ENCODE peak calls at places on chromosomes 1 and 21, in nine cellular contexts. Y, R, A, M, V, L, O, B and T are unnamed samples.

GRCh38 chr1:182189535-182190066 is 128.1 kb upstream of the ZNF648 start:
- DNase-seq in Y (peak), R (no peak), A (no peak), M (peak), V (peak), L (no peak), O (no peak), B (no peak), T (no peak)

GRCh38 chr1:106875622-106876021 is 180.9 kb upstream of the PRMT6 start:
- DNase-seq in Y (no peak), R (no peak), A (no peak), M (no peak), V (no peak), L (no peak), O (peak), B (no peak), T (no peak)

GRCh38 chr1:154328318-154329151 is 3.2 kb downstream of the ATP8B2 start:
- DNase-seq in Y (peak), R (peak), A (peak), M (no peak), V (no peak), L (peak), O (peak), B (peak), T (peak)

GRCh38 chr1:201556841-201557571 is 18.1 kb downstream of the NAV1 start:
- DNase-seq in Y (peak), R (no peak), A (no peak), M (no peak), V (no peak), L (no peak), O (no peak), B (no peak), T (no peak)

GRCh38 chr1:88224940-88225339 is 459.1 kb upstream of the PKN2 start:
- DNase-seq in Y (no peak), R (no peak), A (no peak), M (no peak), V (no peak), L (no peak), O (no peak), B (no peak), T (no peak)

GRCh38 chr21:46109251-46110221 is 11.6 kb downstream of the COL6A2 start:
- DNase-seq in Y (no peak), R (peak), A (peak), M (no peak), V (no peak), L (no peak), O (no peak), B (no peak), T (peak)

GRCh38 chr1:67342002-67342890 is 34.6 kb downstream of the IL12RB2 start:
- DNase-seq in Y (no peak), R (no peak), A (no peak), M (no peak), V (no peak), L (no peak), O (peak), B (no peak), T (no peak)

GRCh38 chr1:118223426-118223825 is 38.4 kb upstream of the SPAG17 start:
- DNase-seq in Y (no peak), R (no peak), A (no peak), M (no peak), V (no peak), L (peak), O (no peak), B (peak), T (no peak)

GRCh38 chr1:145963218-145964019 is 956 bp downstream of the ANKRD34A start:
- DNase-seq in Y (peak), R (no peak), A (no peak), M (peak), V (no peak), L (peak), O (no peak), B (peak), T (no peak)

GRCh38 chr1:70497152-70497551 is 86.1 kb downstream of the CTH start:
- DNase-seq in Y (no peak), R (no peak), A (no peak), M (no peak), V (no peak), L (no peak), O (no peak), B (no peak), T (no peak)

GRCh38 chr1:29256979-29257804 is 20.9 kb downstream of the PTPRU start:
- DNase-seq in Y (peak), R (no peak), A (no peak), M (no peak), V (no peak), L (peak), O (no peak), B (no peak), T (peak)

GRCh38 chr1:199691540-199691939 is 336.0 kb upstream of the NR5A2 start:
- DNase-seq in Y (peak), R (no peak), A (no peak), M (peak), V (peak), L (peak), O (no peak), B (peak), T (no peak)

GRCh38 chr21:26125433-26126167 is 45.0 kb downstream of the APP start:
- DNase-seq in Y (no peak), R (no peak), A (no peak), M (no peak), V (no peak), L (no peak), O (no peak), B (no peak), T (no peak)

GRCh38 chr1:61184035-61184713 is 101.8 kb downstream of the NFIA start:
- DNase-seq in Y (peak), R (peak), A (peak), M (no peak), V (no peak), L (peak), O (no peak), B (peak), T (peak)

GRCh38 chr1:234756066-234756783 is 146.2 kb upstream of the IRF2BP2 start:
- DNase-seq in Y (no peak), R (no peak), A (no peak), M (no peak), V (no peak), L (no peak), O (no peak), B (no peak), T (no peak)

GRCh38 chr1:227411066-227411465 is 92.8 kb upstream of the CDC42BPA start:
- DNase-seq in Y (no peak), R (no peak), A (no peak), M (no peak), V (no peak), L (peak), O (no peak), B (no peak), T (no peak)

DNA sequence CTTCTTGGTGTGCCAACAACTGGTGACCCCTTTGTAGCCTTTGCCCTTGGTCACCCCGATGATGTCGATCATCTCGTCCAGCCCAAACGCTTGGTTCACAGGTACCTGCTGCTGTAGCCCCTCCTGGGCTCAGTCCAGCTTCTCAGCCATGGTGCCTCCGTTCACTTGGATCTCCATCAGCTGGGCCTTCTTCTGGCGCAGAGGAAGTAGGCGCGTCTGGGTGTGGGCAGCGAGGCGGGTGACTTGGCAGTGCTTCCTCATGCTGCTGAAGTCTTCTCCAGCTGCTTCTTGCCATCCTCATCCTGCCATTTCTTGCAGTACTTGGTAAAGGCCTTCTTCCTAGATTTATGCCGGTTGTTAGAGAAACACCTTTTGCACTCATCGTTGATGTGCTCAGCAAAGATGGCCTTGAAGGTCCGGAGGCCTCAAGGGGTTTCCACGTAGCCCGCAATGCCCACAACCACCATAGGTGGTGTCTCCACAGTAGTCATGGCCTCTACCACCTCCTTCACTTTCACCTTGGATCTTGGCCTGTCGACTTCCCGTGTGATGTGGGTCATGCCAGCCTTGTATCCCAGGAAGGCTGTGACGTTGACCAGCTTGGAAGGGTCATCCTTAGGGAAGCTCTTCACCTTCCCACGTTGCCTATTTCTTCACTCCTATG is 13.0 kb downstream of the DOP1B start:
- DNase-seq in Y (no peak), R (no peak), A (no peak), M (no peak), V (no peak), L (no peak), O (no peak), B (no peak), T (no peak)
- TF ChIP-seq CTCF in Y (peak), R (no peak), A (no peak), M (peak), V (no peak), L (no peak), O (no peak), B (no peak), T (no peak)

GRCh38 chr1:50109647-50110075 is 941 bp downstream of the ELAVL4 start:
- DNase-seq in Y (no peak), R (no peak), A (no peak), M (no peak), V (no peak), L (no peak), O (no peak), B (no peak), T (no peak)
- TF ChIP-seq CTCF in Y (no peak), R (no peak), A (no peak), M (no peak), V (no peak), L (no peak), O (no peak), B (no peak), T (no peak)

GRCh38 chr1:162990665-162991064 is 78.5 kb upstream of the RGS4 start:
- DNase-seq in Y (no peak), R (no peak), A (no peak), M (no peak), V (no peak), L (no peak), O (no peak), B (no peak), T (no peak)
- TF ChIP-seq CTCF in Y (no peak), R (no peak), A (no peak), M (no peak), V (no peak), L (no peak), O (no peak), B (no peak), T (no peak)

GRCh38 chr1:6602669-6603423 is at the start of gene KLHL21:
- DNase-seq in Y (peak), R (peak), A (peak), M (no peak), V (no peak), L (peak), O (peak), B (peak), T (peak)

GRCh38 chr1:6599141-6599975 is 3.3 kb downstream of the KLHL21 start:
- DNase-seq in Y (no peak), R (no peak), A (no peak), M (no peak), V (no peak), L (no peak), O (no peak), B (no peak), T (peak)

GRCh38 chr1:6600410-6601048 is 2.1 kb downstream of the KLHL21 start:
- DNase-seq in Y (peak), R (no peak), A (no peak), M (no peak), V (no peak), L (no peak), O (no peak), B (no peak), T (no peak)

GRCh38 chr1:6601865-6602668 is 602 bp downstream of the KLHL21 start:
- DNase-seq in Y (peak), R (no peak), A (peak), M (no peak), V (no peak), L (no peak), O (peak), B (peak), T (peak)

DNA sequence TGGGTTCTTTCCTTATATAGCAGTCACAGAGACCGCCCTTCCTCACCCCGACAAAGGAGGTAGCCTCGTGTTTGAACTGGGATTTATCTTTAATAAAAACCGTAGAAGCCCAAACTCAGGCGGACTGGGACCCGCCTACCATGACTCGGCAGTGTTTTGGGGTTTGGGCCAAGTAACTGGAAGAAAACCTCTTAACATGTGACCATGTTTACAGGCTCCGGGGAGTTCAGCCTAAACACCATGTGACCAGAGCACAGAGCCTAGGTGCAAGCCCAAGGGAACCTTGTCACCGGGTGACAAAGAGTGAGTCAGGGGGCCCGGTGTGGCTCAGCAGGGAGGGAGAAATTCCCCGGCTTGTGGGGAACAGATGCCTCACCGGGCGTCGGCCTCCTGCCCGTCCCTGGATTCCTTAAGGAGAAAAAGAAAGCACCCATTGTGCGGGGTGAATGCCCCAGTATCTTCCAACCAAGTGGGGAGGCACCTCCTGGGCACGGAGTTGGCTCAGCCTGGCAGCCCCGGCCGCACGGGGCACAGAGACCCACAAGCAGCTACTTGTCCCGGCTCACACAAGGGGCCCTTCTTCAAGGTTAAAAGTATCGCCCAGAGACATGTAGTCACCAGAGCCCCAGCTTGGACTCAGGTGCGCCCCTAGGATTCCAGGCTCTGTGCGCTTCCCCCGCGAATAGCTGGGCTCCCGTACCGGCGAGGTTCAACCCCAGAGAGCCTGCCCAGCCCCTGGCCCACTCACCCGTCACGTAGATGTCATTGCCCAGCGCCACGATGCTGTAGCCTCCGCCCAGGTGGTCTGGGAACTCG is 1.4 kb downstream of the KLHL21 start:
- DNase-seq in Y (peak), R (peak), A (peak), M (peak), V (peak), L (peak), O (peak), B (peak), T (peak)
- TF ChIP-seq CTCF in Y (no peak), R (no peak), A (no peak), M (no peak), V (no peak), L (no peak), O (no peak), B (no peak), T (no peak)

DNA sequence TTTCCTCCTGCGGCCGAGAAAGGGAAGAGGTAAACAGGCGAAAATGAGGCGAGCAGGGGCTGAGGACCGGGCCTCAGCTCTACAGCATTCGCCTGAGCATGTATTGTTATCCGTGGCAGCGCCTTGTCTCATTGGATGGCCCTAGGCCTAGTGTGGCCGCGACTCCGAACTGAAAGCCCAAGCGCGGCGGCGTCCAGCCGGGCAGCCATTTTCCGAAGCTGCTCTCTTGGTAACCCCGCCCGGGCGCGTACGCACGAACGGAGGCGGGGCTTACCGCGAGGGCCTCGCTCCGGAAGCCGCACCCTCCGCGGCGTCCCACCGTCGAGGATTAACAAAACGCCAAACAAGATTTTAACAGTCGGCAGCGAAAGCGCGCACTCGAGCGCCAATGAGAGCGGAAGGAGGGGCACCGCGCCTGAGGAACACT is 797 bp upstream of the USP1 start:
- DNase-seq in Y (no peak), R (peak), A (peak), M (no peak), V (no peak), L (no peak), O (no peak), B (no peak), T (peak)
- TF ChIP-seq CTCF in Y (no peak), R (no peak), A (no peak), M (no peak), V (no peak), L (no peak), O (no peak), B (no peak), T (no peak)

GRCh38 chr1:207186503-207186902 is 82.5 kb downstream of the C4BPA start:
- DNase-seq in Y (peak), R (no peak), A (no peak), M (no peak), V (no peak), L (no peak), O (no peak), B (no peak), T (no peak)

GRCh38 chr1:207181838-207182237 is 77.8 kb downstream of the C4BPA start:
- DNase-seq in Y (no peak), R (no peak), A (no peak), M (no peak), V (no peak), L (peak), O (no peak), B (no peak), T (no peak)
- TF ChIP-seq CTCF in Y (no peak), R (no peak), A (no peak), M (peak), V (no peak), L (peak), O (no peak), B (peak), T (no peak)